ENCODE peak calls at places on chromosomes 16 and 17, in seven cellular contexts. One of them, this sample, is unnamed.
A peak's percentile ranks its signal among the peaks of the same experiment; 100 is the strongest.

GRCh38 chr17:1820518-1821252 is 9.0 kb downstream of the SMYD4 start:
- DNase-seq in HEK293T: no peak
- DNase-seq in stimulated activated CD4-positive, alpha-beta T cell treated with anti-CD3 and anti-CD28 coated beads, Interleukin-15, amount 100 ng/mL, for 1 hour: no peak
- DNase-seq in neural progenitor cell: peak; percentile 7
- DNase-seq in H1: no peak
- DNase-seq in PC-3: no peak
- DNase-seq in H9: no peak
- DNase-seq in this sample: no peak

GRCh38 chr16:50694206-50694605 is 800 bp downstream of the NOD2 start:
- DNase-seq in HEK293T: no peak
- DNase-seq in H9: no peak
- DNase-seq in stimulated activated CD4-positive, alpha-beta T cell treated with anti-CD3 and anti-CD28 coated beads, Interleukin-15, amount 100 ng/mL, for 1 hour: no peak
- DNase-seq in H1: no peak
- DNase-seq in PC-3: no peak
- DNase-seq in neural progenitor cell: no peak
- DNase-seq in this sample: no peak

GRCh38 chr17:48722924-48723554 is at the start of gene PRAC2:
- DNase-seq in HEK293T: no peak
- DNase-seq in H1: no peak
- DNase-seq in H9: peak; percentile 86
- DNase-seq in neural progenitor cell: peak; percentile 51
- DNase-seq in stimulated activated CD4-positive, alpha-beta T cell treated with anti-CD3 and anti-CD28 coated beads, Interleukin-15, amount 100 ng/mL, for 1 hour: no peak
- DNase-seq in PC-3: peak; percentile 96
- DNase-seq in this sample: no peak

GRCh38 chr17:18379246-18380146 is 1.9 kb downstream of the EVPLL start:
- DNase-seq in stimulated activated CD4-positive, alpha-beta T cell treated with anti-CD3 and anti-CD28 coated beads, Interleukin-15, amount 100 ng/mL, for 1 hour: no peak
- DNase-seq in PC-3: peak; percentile 8
- DNase-seq in H9: no peak
- DNase-seq in HEK293T: no peak
- DNase-seq in H1: no peak
- DNase-seq in neural progenitor cell: no peak
- DNase-seq in this sample: no peak

GRCh38 chr16:85187002-85187401 is 74.7 kb upstream of the CIBAR2 start:
- DNase-seq in PC-3: no peak
- DNase-seq in H9: no peak
- DNase-seq in HEK293T: no peak
- DNase-seq in H1: no peak
- DNase-seq in neural progenitor cell: peak; percentile 58
- DNase-seq in stimulated activated CD4-positive, alpha-beta T cell treated with anti-CD3 and anti-CD28 coated beads, Interleukin-15, amount 100 ng/mL, for 1 hour: no peak
- DNase-seq in this sample: no peak

GRCh38 chr17:35170968-35171771 is 23.0 kb downstream of the SLC35G3 start:
- DNase-seq in H9: no peak
- DNase-seq in H1: no peak
- DNase-seq in stimulated activated CD4-positive, alpha-beta T cell treated with anti-CD3 and anti-CD28 coated beads, Interleukin-15, amount 100 ng/mL, for 1 hour: no peak
- DNase-seq in neural progenitor cell: no peak
- DNase-seq in PC-3: peak; percentile 64
- DNase-seq in HEK293T: peak; percentile 17
- DNase-seq in this sample: no peak

GRCh38 chr17:19003966-19004600 is 481 bp downstream of the FAM83G start:
- DNase-seq in stimulated activated CD4-positive, alpha-beta T cell treated with anti-CD3 and anti-CD28 coated beads, Interleukin-15, amount 100 ng/mL, for 1 hour: no peak
- DNase-seq in HEK293T: peak; percentile 44
- DNase-seq in H1: no peak
- DNase-seq in H9: peak; percentile 83
- DNase-seq in PC-3: no peak
- DNase-seq in neural progenitor cell: peak; percentile 70
- DNase-seq in this sample: no peak

GRCh38 chr17:51035436-51035835 is 85.2 kb downstream of the SPAG9 start:
- DNase-seq in neural progenitor cell: peak; percentile 40
- DNase-seq in stimulated activated CD4-positive, alpha-beta T cell treated with anti-CD3 and anti-CD28 coated beads, Interleukin-15, amount 100 ng/mL, for 1 hour: no peak
- DNase-seq in H1: no peak
- DNase-seq in PC-3: no peak
- DNase-seq in H9: no peak
- DNase-seq in HEK293T: no peak
- DNase-seq in this sample: no peak

GRCh38 chr17:31321971-31322370 is 549 bp upstream of the EVI2A start:
- DNase-seq in neural progenitor cell: no peak
- DNase-seq in H1: no peak
- DNase-seq in PC-3: no peak
- DNase-seq in HEK293T: no peak
- DNase-seq in H9: no peak
- DNase-seq in stimulated activated CD4-positive, alpha-beta T cell treated with anti-CD3 and anti-CD28 coated beads, Interleukin-15, amount 100 ng/mL, for 1 hour: no peak
- DNase-seq in this sample: no peak

GRCh38 chr17:44932526-44933097 is 15.0 kb downstream of the KIF18B start:
- DNase-seq in HEK293T: no peak
- DNase-seq in neural progenitor cell: no peak
- DNase-seq in PC-3: no peak
- DNase-seq in H1: no peak
- DNase-seq in H9: peak; percentile 22
- DNase-seq in stimulated activated CD4-positive, alpha-beta T cell treated with anti-CD3 and anti-CD28 coated beads, Interleukin-15, amount 100 ng/mL, for 1 hour: no peak
- DNase-seq in this sample: no peak

GRCh38 chr17:19270951-19271611 is 33.9 kb downstream of the EPN2 start:
- DNase-seq in neural progenitor cell: no peak
- DNase-seq in HEK293T: no peak
- DNase-seq in stimulated activated CD4-positive, alpha-beta T cell treated with anti-CD3 and anti-CD28 coated beads, Interleukin-15, amount 100 ng/mL, for 1 hour: no peak
- DNase-seq in PC-3: no peak
- DNase-seq in H9: no peak
- DNase-seq in H1: no peak
- DNase-seq in this sample: no peak

GRCh38 chr16:13014516-13014915 is 113.1 kb downstream of the SHISA9 start:
- DNase-seq in neural progenitor cell: peak; percentile 62
- DNase-seq in stimulated activated CD4-positive, alpha-beta T cell treated with anti-CD3 and anti-CD28 coated beads, Interleukin-15, amount 100 ng/mL, for 1 hour: no peak
- DNase-seq in HEK293T: no peak
- DNase-seq in H9: peak; percentile 73
- DNase-seq in PC-3: no peak
- DNase-seq in H1: peak; percentile 59
- DNase-seq in this sample: peak; percentile 63